ENCODE peak calls at places on chromosomes 12 and 14, in eight cellular contexts. S is neural progenitor cell, Z is fibroblast of lung, B is H1, G is PC-3, D is GM23248, T is mammary epithelial cell, I is HCT116. C is an unnamed sample.

GRCh38 chr12:27236498-27236897 is 7.6 kb upstream of the STK38L start:
- DNase-seq in G (peak; percentile 58), T (peak; percentile 29), Z (peak; percentile 30), D (peak; percentile 65), S (no peak), I (peak; percentile 13), B (no peak), C (no peak)

GRCh38 chr14:85523624-85524023 is 6.3 kb upstream of the FLRT2 start:
- DNase-seq in G (no peak), D (no peak), T (no peak), S (no peak), I (no peak), Z (no peak), B (no peak), C (no peak)

GRCh38 chr12:100190013-100190394 is 10.6 kb upstream of the ACTR6 start:
- DNase-seq in D (peak; percentile 14), I (no peak), G (no peak), S (no peak), T (no peak), B (no peak), Z (no peak), C (no peak)

GRCh38 chr14:102969060-102969791 is 46.8 kb downstream of the AMN start:
- DNase-seq in T (no peak), I (no peak), G (no peak), B (no peak), D (no peak), Z (no peak), S (no peak), C (no peak)

GRCh38 chr12:105948331-105948730 is 190.4 kb downstream of the NUAK1 start:
- DNase-seq in I (no peak), G (peak; percentile 20), B (no peak), D (peak; percentile 17), T (no peak), S (no peak), Z (peak; percentile 90), C (peak; percentile 86)

GRCh38 chr14:74400919-74401503 is 25.0 kb downstream of the SYNDIG1L start:
- DNase-seq in Z (no peak), G (no peak), B (no peak), I (no peak), D (no peak), S (no peak), T (no peak), C (no peak)

GRCh38 chr12:64824500-64825142 is at the start of gene TBC1D30:
- DNase-seq in I (no peak), G (peak; percentile 52), Z (peak; percentile 22), D (peak; percentile 45), B (no peak), S (peak; percentile 72), T (no peak), C (peak; percentile 10)

GRCh38 chr12:44618960-44619359 is 257.2 kb downstream of the NELL2 start:
- DNase-seq in D (no peak), B (no peak), G (no peak), Z (no peak), S (peak; percentile 58), T (no peak), I (no peak), C (no peak)

GRCh38 chr12:12537421-12537820 is 25.2 kb downstream of the DUSP16 start:
- DNase-seq in T (no peak), D (no peak), Z (no peak), S (no peak), I (no peak), B (no peak), G (no peak), C (no peak)

GRCh38 chr14:73457050-73457934 is 1.1 kb downstream of the NUMB start:
- DNase-seq in D (peak; percentile 83), B (no peak), T (peak; percentile 78), G (peak; percentile 63), I (no peak), S (peak; percentile 55), Z (peak; percentile 33), C (no peak)

GRCh38 chr14:51627313-51627712 is 24.4 kb upstream of the FRMD6 start:
- DNase-seq in T (no peak), S (no peak), G (no peak), I (no peak), Z (no peak), B (no peak), D (no peak), C (no peak)

GRCh38 chr12:12217018-12217359 is 49.9 kb downstream of the LRP6 start:
- DNase-seq in Z (no peak), D (no peak), S (no peak), T (no peak), I (no peak), G (no peak), B (no peak), C (no peak)

GRCh38 chr12:108616941-108617858 is 16.5 kb downstream of the SELPLG start:
- DNase-seq in T (peak; percentile 72), B (no peak), I (no peak), G (no peak), S (no peak), Z (peak; percentile 37), D (no peak), C (peak; percentile 26)

GRCh38 chr14:75906680-75907280 is 75.0 kb downstream of the TGFB3 start:
- DNase-seq in Z (peak; percentile 45), D (peak; percentile 80), B (no peak), G (peak; percentile 72), S (peak; percentile 80), I (peak; percentile 21), T (peak; percentile 33), C (peak; percentile 29)

GRCh38 chr12:130163461-130164215 is 1.4 kb downstream of the FZD10 start:
- DNase-seq in B (no peak), I (no peak), T (no peak), Z (no peak), S (peak; percentile 31), D (no peak), G (no peak), C (no peak)
- TF ChIP-seq EZH2 in B (peak; percentile 100), I (no peak), T (no peak), Z (no peak), S (peak; percentile 100), D (no peak), G (no peak), C (peak; percentile 48)

GRCh38 chr12:10574307-10574706 is 39.1 kb downstream of the MAGOHB start:
- DNase-seq in B (no peak), Z (no peak), I (no peak), T (no peak), D (no peak), G (no peak), S (no peak), C (no peak)

GRCh38 chr12:10567813-10568212 is 45.6 kb downstream of the MAGOHB start:
- DNase-seq in I (no peak), S (no peak), T (no peak), B (no peak), Z (no peak), G (no peak), D (no peak), C (no peak)

GRCh38 chr12:10571141-10571540 is 42.3 kb downstream of the MAGOHB start:
- DNase-seq in I (no peak), T (no peak), G (no peak), D (no peak), Z (no peak), S (no peak), B (no peak), C (no peak)
- TF ChIP-seq EZH2 in I (no peak), T (no peak), G (no peak), D (no peak), Z (no peak), S (no peak), B (no peak), C (no peak)

GRCh38 chr14:77511486-77512162 is 13.0 kb upstream of the ISM2 start:
- DNase-seq in I (no peak), G (no peak), Z (no peak), B (no peak), S (no peak), T (no peak), D (no peak), C (no peak)
- TF ChIP-seq EZH2 in I (no peak), G (no peak), Z (no peak), B (no peak), S (no peak), T (no peak), D (no peak), C (no peak)

GRCh38 chr14:30874999-30875787 is 834 bp downstream of the COCH start:
- DNase-seq in I (no peak), S (peak; percentile 50), T (no peak), G (no peak), D (peak; percentile 10), Z (no peak), B (no peak), C (no peak)
- TF ChIP-seq EZH2 in I (no peak), S (peak; percentile 35), T (no peak), G (no peak), D (peak; percentile 70), Z (peak; percentile 85), B (peak; percentile 76), C (peak; percentile 87)

DNA sequence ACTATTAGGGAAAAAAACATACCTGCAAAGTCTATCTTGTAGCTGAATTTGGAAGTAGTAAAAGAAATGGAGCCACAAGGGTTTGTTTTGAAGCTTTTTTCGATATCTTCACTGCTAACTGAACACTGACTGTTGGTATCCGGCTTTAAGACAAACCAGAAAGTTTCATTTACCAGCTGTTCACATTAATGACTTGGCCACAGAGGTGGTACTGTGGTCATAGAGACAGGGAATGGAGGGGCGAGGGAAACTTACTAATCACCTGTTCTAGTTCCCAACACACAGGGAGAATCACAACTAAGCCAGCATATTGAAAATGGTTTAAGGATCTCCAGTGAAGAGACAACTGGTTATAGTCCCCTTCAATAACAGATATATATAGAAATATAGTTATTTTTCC is 44.3 kb downstream of the PARP11 start:
- DNase-seq in I (no peak), Z (no peak), D (no peak), S (no peak), G (no peak), T (no peak), B (no peak), C (no peak)
- TF ChIP-seq EZH2 in I (no peak), Z (no peak), D (no peak), S (no peak), G (no peak), T (no peak), B (no peak), C (no peak)

DNA sequence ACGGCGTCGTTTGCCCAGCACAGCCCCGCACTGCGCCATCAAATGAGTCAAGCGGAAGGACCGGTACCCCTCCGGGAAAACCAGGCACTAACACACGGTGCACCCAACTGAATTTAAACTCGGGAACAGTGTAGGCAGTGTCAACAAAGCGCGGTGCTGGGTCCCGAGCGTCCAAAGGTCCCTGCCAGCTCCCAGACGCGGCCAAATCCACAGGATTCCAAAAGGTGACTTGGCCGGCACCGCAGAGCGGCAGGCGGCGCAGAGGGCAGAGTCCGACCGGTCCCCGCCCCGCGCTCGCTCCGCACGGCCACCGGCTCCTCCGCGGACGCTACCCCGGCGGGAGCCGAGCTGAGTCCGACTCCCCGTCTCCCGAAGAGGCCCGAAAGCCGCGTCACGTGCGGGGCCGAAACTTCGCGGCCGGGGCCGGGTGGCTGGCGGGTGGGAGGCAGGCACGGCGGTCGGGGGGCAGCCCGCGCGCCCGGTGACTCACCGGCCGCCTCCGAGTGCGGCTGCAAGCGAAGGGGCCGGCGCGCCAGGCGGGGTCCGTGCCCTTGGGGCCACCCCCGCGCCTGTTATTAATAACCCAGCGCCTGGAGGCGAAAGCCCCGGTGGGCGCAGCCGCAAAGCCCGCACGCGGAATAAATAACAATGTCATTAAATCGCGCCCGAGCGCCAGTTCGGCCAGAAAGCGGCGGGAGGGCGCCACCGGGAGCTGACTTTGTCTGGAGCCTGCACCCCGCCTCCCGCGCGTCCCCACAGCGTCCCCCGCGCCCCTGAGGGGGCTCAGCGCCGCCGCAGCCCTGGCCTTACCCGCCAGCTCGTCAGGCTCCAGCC is 823 bp downstream of the DENND5B start:
- DNase-seq in B (no peak), T (peak; percentile 52), Z (peak; percentile 66), G (peak; percentile 49), I (peak; percentile 36), S (peak; percentile 84), D (peak; percentile 84), C (peak; percentile 49)
- TF ChIP-seq EZH2 in B (no peak), T (no peak), Z (no peak), G (no peak), I (no peak), S (no peak), D (no peak), C (no peak)

GRCh38 chr14:69880051-69880487 is 853 bp downstream of the SMOC1 start:
- DNase-seq in G (no peak), D (peak; percentile 27), T (peak; percentile 27), S (peak; percentile 60), Z (no peak), B (no peak), I (no peak), C (no peak)
- TF ChIP-seq EZH2 in G (no peak), D (no peak), T (no peak), S (no peak), Z (no peak), B (no peak), I (no peak), C (no peak)